ENCODE peak calls at places on chromosome 7, in eight cellular contexts. N, S, Q, L, C, J, W and U are unnamed samples.
A peak's percentile ranks its signal among the peaks of the same experiment; 100 is the strongest.

GRCh38 chr7:115005942-115006341 is 84.0 kb downstream of the MDFIC start:
- DNase-seq in S (no peak), N (no peak), W (no peak), L (no peak), J (no peak), Q (no peak), C (no peak), U (no peak)

GRCh38 chr7:126210707-126211106 is 1042.0 kb downstream of the GRM8 start:
- DNase-seq in Q (no peak), L (no peak), S (no peak), C (no peak), J (no peak), W (no peak), N (no peak), U (no peak)

GRCh38 chr7:31492086-31492485 is 21.8 kb upstream of the ITPRID1 start:
- DNase-seq in C (no peak), J (no peak), L (no peak), W (no peak), Q (no peak), S (no peak), N (no peak), U (no peak)

GRCh38 chr7:39720586-39720985 is 97.2 kb downstream of the RALA start:
- DNase-seq in Q (no peak), L (peak; percentile 70), N (no peak), C (no peak), S (no peak), W (no peak), J (no peak), U (no peak)

GRCh38 chr7:98209166-98209920 is 1.9 kb upstream of the BHLHA15 start:
- DNase-seq in Q (no peak), S (no peak), W (no peak), L (peak; percentile 3), J (no peak), N (no peak), C (no peak), U (no peak)

GRCh38 chr7:66529889-66530615 is 98.6 kb upstream of the KCTD7 start:
- DNase-seq in Q (no peak), W (no peak), N (no peak), L (no peak), S (no peak), C (no peak), J (no peak), U (no peak)

GRCh38 chr7:134669388-134669787 is 22.7 kb downstream of the BPGM start:
- DNase-seq in N (no peak), C (no peak), L (no peak), J (no peak), Q (no peak), S (no peak), W (no peak), U (no peak)

GRCh38 chr7:131026297-131027003 is 292.4 kb upstream of the KLF14 start:
- DNase-seq in N (no peak), W (no peak), C (no peak), J (peak; percentile 77), L (no peak), S (no peak), Q (peak; percentile 50), U (peak; percentile 89)

GRCh38 chr7:133676805-133677370 is 424.0 kb downstream of the EXOC4 start:
- DNase-seq in Q (no peak), S (no peak), W (no peak), J (peak; percentile 30), L (no peak), C (no peak), N (no peak), U (peak; percentile 69)

GRCh38 chr7:98659746-98660145 is 42.7 kb downstream of the NPTX2 start:
- DNase-seq in L (no peak), J (no peak), Q (no peak), N (no peak), W (no peak), C (no peak), S (no peak), U (no peak)

GRCh38 chr7:101173752-101174244 is 6.3 kb downstream of the NAT16 start:
- DNase-seq in N (peak; percentile 44), S (no peak), W (no peak), J (no peak), C (no peak), Q (peak; percentile 46), L (no peak), U (peak; percentile 11)

GRCh38 chr7:69717221-69717620 is 118.9 kb downstream of the AUTS2 start:
- DNase-seq in C (no peak), W (no peak), J (no peak), S (no peak), N (no peak), L (no peak), Q (no peak), U (no peak)

GRCh38 chr7:70379210-70379609 is 752.7 kb upstream of the GALNT17 start:
- DNase-seq in C (no peak), Q (no peak), S (no peak), W (no peak), J (no peak), L (no peak), N (no peak), U (no peak)

GRCh38 chr7:154519229-154519628 is 467.0 kb downstream of the DPP6 start:
- DNase-seq in S (no peak), W (no peak), Q (no peak), J (no peak), C (no peak), N (no peak), L (no peak), U (no peak)

GRCh38 chr7:75711634-75712494 is 26.9 kb downstream of the HIP1 start:
- DNase-seq in N (no peak), Q (peak; percentile 44), S (no peak), J (peak; percentile 49), W (no peak), L (no peak), C (no peak), U (peak; percentile 60)

GRCh38 chr7:77985232-77985973 is 186.8 kb downstream of the PHTF2 start:
- DNase-seq in S (no peak), N (no peak), W (no peak), Q (no peak), C (no peak), L (no peak), J (no peak), U (no peak)

GRCh38 chr7:73851410-73852338 is 9.3 kb upstream of the TMEM270 start:
- DNase-seq in N (no peak), C (no peak), Q (peak; percentile 96), W (no peak), J (peak; percentile 99), S (peak; percentile 61), L (no peak), U (peak; percentile 100)

GRCh38 chr7:512541-513311 is 6.9 kb downstream of the PDGFA start:
- DNase-seq in Q (no peak), J (no peak), N (no peak), S (peak; percentile 52), C (no peak), W (no peak), L (peak; percentile 84), U (no peak)

GRCh38 chr7:116150588-116150987 is 59.8 kb upstream of the TES start:
- DNase-seq in W (no peak), J (peak; percentile 56), S (no peak), L (no peak), N (no peak), C (no peak), Q (no peak), U (no peak)

GRCh38 chr7:80900583-80901576 is 18.0 kb downstream of the SEMA3C start:
- DNase-seq in S (peak; percentile 46), W (no peak), Q (peak; percentile 65), J (peak; percentile 74), C (no peak), L (no peak), N (no peak), U (peak; percentile 57)

GRCh38 chr7:155807013-155807804 is 5.1 kb downstream of the SHH start:
- DNase-seq in S (no peak), W (no peak), N (no peak), L (no peak), J (no peak), Q (no peak), C (no peak), U (no peak)

GRCh38 chr7:17234398-17235021 is 63.9 kb upstream of the AHR start:
- DNase-seq in C (no peak), J (peak; percentile 95), N (no peak), W (no peak), L (peak; percentile 14), Q (peak; percentile 88), S (no peak), U (peak; percentile 95)

GRCh38 chr7:92621026-92621540 is 30.9 kb upstream of the FAM133B start:
- DNase-seq in Q (peak; percentile 85), N (peak; percentile 57), C (peak; percentile 64), S (peak; percentile 61), L (peak; percentile 76), W (no peak), J (peak; percentile 94), U (peak; percentile 92)

GRCh38 chr7:141320287-141320686 is 230.9 kb upstream of the AGK start:
- DNase-seq in N (no peak), J (no peak), S (no peak), W (no peak), L (no peak), Q (no peak), C (no peak), U (no peak)
- TF ChIP-seq CTCF in N (no peak), J (no peak), S (no peak), W (no peak), L (no peak), Q (no peak), C (no peak), U (no peak)

GRCh38 chr7:137592232-137592896 is 248.8 kb upstream of the PTN start:
- DNase-seq in S (peak; percentile 50), J (peak; percentile 84), N (peak; percentile 71), Q (peak; percentile 72), W (no peak), L (peak; percentile 59), C (peak; percentile 58), U (peak; percentile 73)
- TF ChIP-seq CTCF in S (peak; percentile 64), J (peak; percentile 93), N (peak; percentile 92), Q (peak; percentile 87), W (peak; percentile 74), L (peak; percentile 73), C (peak; percentile 71), U (peak; percentile 90)

GRCh38 chr7:37918526-37918925 is 1.9 kb upstream of the SFRP4 start:
- DNase-seq in C (no peak), N (no peak), W (no peak), J (no peak), S (no peak), L (no peak), Q (no peak), U (no peak)
- TF ChIP-seq CTCF in C (peak; percentile 17), N (no peak), W (no peak), J (no peak), S (no peak), L (no peak), Q (no peak), U (no peak)

GRCh38 chr7:93862651-93863050 is 27.9 kb downstream of the TFPI2 start:
- DNase-seq in C (no peak), L (no peak), W (no peak), J (no peak), N (no peak), Q (no peak), S (no peak), U (no peak)

GRCh38 chr7:93856319-93856718 is 34.2 kb downstream of the TFPI2 start:
- DNase-seq in Q (no peak), S (no peak), L (no peak), W (no peak), C (no peak), J (peak; percentile 0), N (no peak), U (no peak)

GRCh38 chr7:93858857-93859256 is 31.7 kb downstream of the TFPI2 start:
- DNase-seq in W (no peak), C (no peak), J (no peak), L (no peak), N (no peak), S (no peak), Q (no peak), U (no peak)

GRCh38 chr7:93860261-93860660 is 30.3 kb downstream of the TFPI2 start:
- DNase-seq in L (no peak), W (no peak), J (no peak), C (no peak), S (no peak), Q (no peak), N (no peak), U (no peak)

GRCh38 chr7:93861325-93861949 is 29.1 kb downstream of the TFPI2 start:
- DNase-seq in L (no peak), N (no peak), J (no peak), W (no peak), Q (no peak), C (no peak), S (no peak), U (no peak)
- TF ChIP-seq CTCF in L (no peak), N (peak; percentile 55), J (peak; percentile 10), W (no peak), Q (no peak), C (peak; percentile 70), S (no peak), U (peak; percentile 75)